ENCODE peak calls at places on chromosomes 6 and 20, in seven cellular contexts. S is heart left ventricle, U is cerebellar cortex, C is skeletal muscle cell, T is GM23248, D is neuronal stem cell, O is T-cell. H is an unnamed sample.
A peak's percentile ranks its signal among the peaks of the same experiment; 100 is the strongest.

GRCh38 chr20:7693761-7694160 is 246.5 kb downstream of the HAO1 start:
- DNase-seq in S (no peak), U (no peak), C (no peak), T (no peak), D (no peak), O (no peak), H (no peak)

GRCh38 chr6:20370801-20371200 is 30.9 kb upstream of the E2F3 start:
- DNase-seq in S (no peak), U (no peak), C (no peak), T (no peak), D (no peak), O (no peak), H (no peak)

GRCh38 chr6:13395272-13396237 is 67.2 kb upstream of the TBC1D7 start:
- DNase-seq in S (peak; percentile 76), U (peak; percentile 75), C (peak; percentile 63), T (peak; percentile 81), D (no peak), O (no peak), H (peak; percentile 85)

GRCh38 chr6:41439524-41440418 is 104.4 kb downstream of the NCR2 start:
- DNase-seq in S (no peak), U (no peak), C (no peak), T (no peak), D (no peak), O (no peak), H (no peak)

GRCh38 chr20:56360133-56360898 is 1.5 kb downstream of the FAM210B start:
- DNase-seq in S (no peak), U (no peak), C (no peak), T (no peak), D (no peak), O (no peak), H (no peak)

GRCh38 chr20:4633780-4634179 is 87.9 kb upstream of the PRND start:
- DNase-seq in S (no peak), U (no peak), C (peak; percentile 62), T (peak; percentile 89), D (no peak), O (no peak), H (no peak)

GRCh38 chr6:290111-290932 is 2.0 kb upstream of the DUSP22 start:
- DNase-seq in S (no peak), U (no peak), C (no peak), T (no peak), D (no peak), O (no peak), H (no peak)

GRCh38 chr6:37679539-37680476 is 17.9 kb downstream of the MDGA1 start:
- DNase-seq in S (no peak), U (no peak), C (no peak), T (no peak), D (no peak), O (no peak), H (no peak)

GRCh38 chr6:123091091-123091895 is 95.3 kb downstream of the CLVS2 start:
- DNase-seq in S (no peak), U (no peak), C (peak; percentile 93), T (no peak), D (no peak), O (no peak), H (no peak)

GRCh38 chr6:135196739-135197510 is 15.8 kb downstream of the MYB start:
- DNase-seq in S (no peak), U (no peak), C (no peak), T (no peak), D (no peak), O (no peak), H (no peak)

GRCh38 chr6:35392111-35392702 is 49.8 kb downstream of the PPARD start:
- DNase-seq in S (no peak), U (peak; percentile 63), C (no peak), T (no peak), D (no peak), O (no peak), H (no peak)

GRCh38 chr6:21742238-21742660 is 148.7 kb downstream of the SOX4 start:
- DNase-seq in S (no peak), U (no peak), C (peak; percentile 78), T (peak; percentile 65), D (no peak), O (no peak), H (no peak)

GRCh38 chr6:21937466-21937865 is 343.9 kb downstream of the SOX4 start:
- DNase-seq in S (no peak), U (no peak), C (no peak), T (no peak), D (no peak), O (no peak), H (no peak)

GRCh38 chr6:113570651-113571050 is 286.5 kb upstream of the MARCKS start:
- DNase-seq in S (no peak), U (no peak), C (no peak), T (no peak), D (no peak), O (no peak), H (no peak)

GRCh38 chr20:50309280-50309763 is 118.7 kb downstream of the CEBPB start:
- DNase-seq in S (no peak), U (no peak), C (no peak), T (peak; percentile 53), D (no peak), O (no peak), H (no peak)

GRCh38 chr20:53097371-53097770 is 125.2 kb downstream of the TSHZ2 start:
- DNase-seq in S (no peak), U (no peak), C (no peak), T (no peak), D (no peak), O (no peak), H (no peak)

GRCh38 chr6:163289445-163289844 is 125.1 kb upstream of the QKI start:
- DNase-seq in S (no peak), U (no peak), C (no peak), T (no peak), D (no peak), O (no peak), H (no peak)

GRCh38 chr20:50992733-50993457 is 30.0 kb downstream of the KCNG1 start:
- DNase-seq in S (no peak), U (peak; percentile 70), C (no peak), T (peak; percentile 74), D (peak; percentile 85), O (peak; percentile 5), H (no peak)

H was measured in CD14-positive monocyte.